ENCODE peak calls at places on chromosomes 11 and 22, in nine cellular contexts. O is choroid plexus epithelial cell; Y is stimulated activated CD4-positive, alpha-beta T cell treated with anti-CD3 and anti-CD28 coated beads, Interleukin-1b, Interleukin-23, amount 100 ng/mL, for 24 hours; N is stimulated activated CD8-positive, alpha-beta memory T cell treated with anti-CD3 and anti-CD28 coated beads, Interleukin-4, amount 100 ng/mL, for 1 hour; Q is heart left ventricle; S is activated CD4-positive, alpha-beta T cell treated with anti-CD3 and anti-CD28 coated beads, Interleukin-2, amount 50 U/mL, for 1 hour; H is Daoy; I is naive B cell; W is tibial artery. U is an unnamed sample.

GRCh38 chr11:23123766-23124165 is 263.5 kb upstream of the CCDC179 start:
- DNase-seq in O (peak), Y (no peak), N (no peak), Q (no peak), S (no peak), H (no peak), I (no peak), W (no peak), U (no peak)

GRCh38 chr11:94786264-94787126 is 18.3 kb downstream of the AMOTL1 start:
- DNase-seq in O (peak), Y (no peak), N (no peak), Q (no peak), S (no peak), H (no peak), I (no peak), W (no peak), U (peak)

GRCh38 chr11:119533931-119534694 is 111.1 kb upstream of the THY1 start:
- DNase-seq in O (peak), Y (peak), N (peak), Q (peak), S (peak), H (peak), I (peak), W (peak), U (peak)

GRCh38 chr11:110453684-110454354 is 24.1 kb downstream of the FDX1 start:
- DNase-seq in O (no peak), Y (no peak), N (no peak), Q (no peak), S (no peak), H (no peak), I (no peak), W (no peak), U (no peak)

GRCh38 chr11:123238297-123238696 is 43.2 kb upstream of the CLMP start:
- DNase-seq in O (peak), Y (no peak), N (no peak), Q (peak), S (no peak), H (peak), I (no peak), W (peak), U (peak)

GRCh38 chr22:44566911-44567310 is 68.9 kb upstream of the RTL6 start:
- DNase-seq in O (no peak), Y (no peak), N (no peak), Q (no peak), S (no peak), H (no peak), I (no peak), W (peak), U (no peak)

GRCh38 chr11:33773399-33774355 is 643 bp downstream of the FBXO3 start:
- DNase-seq in O (no peak), Y (peak), N (no peak), Q (no peak), S (peak), H (peak), I (peak), W (peak), U (no peak)

GRCh38 chr11:72233773-72234513 is 9.4 kb downstream of the INPPL1 start:
- DNase-seq in O (no peak), Y (no peak), N (no peak), Q (no peak), S (no peak), H (no peak), I (no peak), W (peak), U (peak)

GRCh38 chr22:50282361-50283144 is 12.4 kb upstream of the MAPK11 start:
- DNase-seq in O (peak), Y (no peak), N (no peak), Q (no peak), S (no peak), H (peak), I (no peak), W (no peak), U (no peak)

GRCh38 chr22:46355996-46356471 is 20.5 kb downstream of the TRMU start:
- DNase-seq in O (no peak), Y (no peak), N (no peak), Q (peak), S (no peak), H (no peak), I (peak), W (no peak), U (peak)

GRCh38 chr11:9150944-9151343 is 59.5 kb upstream of the SCUBE2 start:
- DNase-seq in O (peak), Y (no peak), N (no peak), Q (no peak), S (no peak), H (no peak), I (no peak), W (no peak), U (no peak)

GRCh38 chr11:35007277-35007676 is 90.9 kb downstream of the PDHX start:
- DNase-seq in O (no peak), Y (no peak), N (no peak), Q (no peak), S (no peak), H (no peak), I (no peak), W (no peak), U (no peak)

GRCh38 chr22:19132693-19133400 is 1.7 kb downstream of the TSSK2 start:
- DNase-seq in O (no peak), Y (no peak), N (no peak), Q (peak), S (no peak), H (no peak), I (no peak), W (no peak), U (no peak)

GRCh38 chr11:105673089-105673488 is 63.2 kb downstream of the GRIA4 start:
- DNase-seq in O (peak), Y (peak), N (no peak), Q (peak), S (no peak), H (peak), I (no peak), W (no peak), U (peak)

GRCh38 chr11:71252782-71253730 is 679 bp upstream of the SHANK2 start:
- DNase-seq in O (peak), Y (no peak), N (no peak), Q (no peak), S (no peak), H (peak), I (no peak), W (no peak), U (no peak)

GRCh38 chr11:17148536-17148935 is 59.2 kb downstream of the PIK3C2A start:
- DNase-seq in O (peak), Y (no peak), N (no peak), Q (no peak), S (no peak), H (no peak), I (no peak), W (no peak), U (no peak)

GRCh38 chr22:49433717-49434611 is 393.7 kb downstream of the BRD1 start:
- DNase-seq in O (no peak), Y (no peak), N (no peak), Q (no peak), S (no peak), H (peak), I (no peak), W (no peak), U (no peak)

GRCh38 chr22:19876314-19876940 is 21.8 kb upstream of the GNB1L start:
- DNase-seq in O (no peak), Y (no peak), N (no peak), Q (peak), S (no peak), H (peak), I (no peak), W (no peak), U (peak)

GRCh38 chr11:59918987-59919589 is 19.1 kb upstream of the OOSP1 start:
- DNase-seq in O (peak), Y (no peak), N (no peak), Q (no peak), S (no peak), H (peak), I (no peak), W (no peak), U (no peak)

GRCh38 chr11:47393163-47394049 is 15.0 kb upstream of the SLC39A13 start:
- DNase-seq in O (peak), Y (no peak), N (no peak), Q (peak), S (no peak), H (no peak), I (no peak), W (peak), U (peak)

GRCh38 chr11:22337571-22338464 is at the start of gene SLC17A6:
- DNase-seq in O (peak), Y (no peak), N (no peak), Q (no peak), S (no peak), H (peak), I (no peak), W (no peak), U (no peak)

GRCh38 chr11:107743161-107743560 is 31.3 kb upstream of the SLN start:
- DNase-seq in O (no peak), Y (no peak), N (no peak), Q (no peak), S (no peak), H (no peak), I (no peak), W (no peak), U (no peak)

GRCh38 chr22:31891366-31892079 is 52.8 kb upstream of the YWHAH start:
- DNase-seq in O (no peak), Y (no peak), N (no peak), Q (no peak), S (no peak), H (peak), I (no peak), W (no peak), U (no peak)

GRCh38 chr11:3984896-3985295 is 109.7 kb upstream of the RRM1 start:
- DNase-seq in O (peak), Y (no peak), N (no peak), Q (no peak), S (peak), H (peak), I (peak), W (no peak), U (no peak)

GRCh38 chr11:80084614-80085013 is 643.8 kb upstream of the TENM4 start:
- DNase-seq in O (no peak), Y (no peak), N (no peak), Q (no peak), S (no peak), H (no peak), I (no peak), W (no peak), U (no peak)

GRCh38 chr11:87597696-87598095 is 560.0 kb downstream of the TMEM135 start:
- DNase-seq in O (no peak), Y (no peak), N (no peak), Q (no peak), S (no peak), H (no peak), I (no peak), W (no peak), U (no peak)

GRCh38 chr22:26553056-26553752 is 36.7 kb downstream of the TPST2 start:
- DNase-seq in O (peak), Y (no peak), N (no peak), Q (no peak), S (no peak), H (peak), I (no peak), W (no peak), U (no peak)

GRCh38 chr11:114296190-114296978 is at the start of gene NNMT:
- DNase-seq in O (peak), Y (no peak), N (no peak), Q (peak), S (no peak), H (peak), I (no peak), W (peak), U (peak)

GRCh38 chr11:122062763-122063162 is 53.3 kb downstream of the BLID start:
- DNase-seq in O (no peak), Y (no peak), N (no peak), Q (no peak), S (no peak), H (no peak), I (no peak), W (no peak), U (no peak)

GRCh38 chr11:74269161-74269809 is 42.2 kb downstream of the P4HA3 start:
- DNase-seq in O (peak), Y (no peak), N (no peak), Q (no peak), S (no peak), H (peak), I (no peak), W (no peak), U (no peak)